ENCODE peak calls at places on chromosomes 13 and 19, in six cellular contexts. J is LHCN-M2; O is activated CD8-positive, alpha-beta memory T cell treated with anti-CD3 and anti-CD28 coated beads for 1 hour; L is stimulated activated effector memory CD8-positive, alpha-beta T cell treated with anti-CD3 and anti-CD28 coated beads, Interleukin-12 subunit alpha, Interleukin-12 subunit beta, amount 100 ng/mL, for 72 hours; S is HCT116; N is uterus. Y is an unnamed sample.

GRCh38 chr13:59680429-59681024 is 483.2 kb downstream of the DIAPH3 start:
- DNase-seq in J (peak), O (no peak), L (no peak), S (peak), N (no peak), Y (no peak)

GRCh38 chr19:55653651-55654322 is 1.0 kb upstream of the U2AF2 start:
- DNase-seq in J (peak), O (peak), L (peak), S (peak), N (peak), Y (peak)

GRCh38 chr13:46569471-46569870 is 16.5 kb downstream of the LRCH1 start:
- DNase-seq in J (no peak), O (no peak), L (no peak), S (no peak), N (no peak), Y (no peak)

GRCh38 chr13:66809496-66809895 is 420.6 kb downstream of the PCDH9 start:
- DNase-seq in J (no peak), O (no peak), L (no peak), S (no peak), N (no peak), Y (no peak)

GRCh38 chr13:78786399-78786879 is 127.5 kb upstream of the OBI1 start:
- DNase-seq in J (no peak), O (no peak), L (no peak), S (no peak), N (no peak), Y (no peak)

GRCh38 chr19:33496496-33496895 is 25.1 kb downstream of the PEPD start:
- DNase-seq in J (no peak), O (no peak), L (no peak), S (no peak), N (no peak), Y (no peak)

GRCh38 chr19:54188224-54188871 is 1.0 kb downstream of the MBOAT7 start:
- DNase-seq in J (no peak), O (no peak), L (no peak), S (no peak), N (no peak), Y (peak)

GRCh38 chr19:55615553-55616394 is 8.6 kb downstream of the ZNF784 start:
- DNase-seq in J (no peak), O (no peak), L (no peak), S (no peak), N (no peak), Y (no peak)

GRCh38 chr13:31073859-31074718 is 87.6 kb downstream of the HSPH1 start:
- DNase-seq in J (peak), O (no peak), L (no peak), S (no peak), N (no peak), Y (no peak)

GRCh38 chr19:44900328-44901244 is 5.0 kb upstream of the APOE start:
- DNase-seq in J (no peak), O (no peak), L (no peak), S (no peak), N (no peak), Y (no peak)

GRCh38 chr19:5192568-5192967 is 148.0 kb downstream of the PTPRS start:
- DNase-seq in J (peak), O (no peak), L (no peak), S (no peak), N (no peak), Y (no peak)

GRCh38 chr13:24039621-24040475 is 120.7 kb upstream of the SPATA13 start:
- DNase-seq in J (no peak), O (no peak), L (no peak), S (no peak), N (no peak), Y (no peak)

GRCh38 chr13:40407567-40407966 is 258.9 kb downstream of the FOXO1 start:
- DNase-seq in J (no peak), O (no peak), L (no peak), S (no peak), N (no peak), Y (no peak)

GRCh38 chr13:19665427-19665859 is 32.0 kb downstream of the MPHOSPH8 start:
- DNase-seq in J (no peak), O (no peak), L (no peak), S (no peak), N (no peak), Y (no peak)

GRCh38 chr13:111202149-111202548 is 87.0 kb downstream of the ARHGEF7 start:
- DNase-seq in J (no peak), O (no peak), L (no peak), S (no peak), N (no peak), Y (no peak)

GRCh38 chr13:91045351-91046034 is 302.0 kb upstream of the MIR17HG start:
- DNase-seq in J (no peak), O (no peak), L (no peak), S (peak), N (no peak), Y (no peak)

GRCh38 chr19:5434970-5435641 is 20.1 kb upstream of the ZNRF4 start:
- DNase-seq in J (peak), O (no peak), L (no peak), S (peak), N (no peak), Y (no peak)